ENCODE peak calls at places on chromosomes 7 and 10, in nine cellular contexts. H, V, K, D, Z, P, U, Q and A are unnamed samples.

GRCh38 chr10:34121974-34122282 is 693.2 kb downstream of the PARD3 start:
- DNase-seq in H (no peak), V (no peak), K (no peak), D (no peak), Z (no peak), P (peak; percentile 98), U (no peak), Q (peak; percentile 67), A (no peak)

GRCh38 chr10:72038458-72039001 is 49.8 kb downstream of the SPOCK2 start:
- DNase-seq in H (no peak), V (no peak), K (no peak), D (no peak), Z (no peak), P (no peak), U (no peak), Q (peak; percentile 22), A (no peak)

GRCh38 chr10:72334832-72335393 is 19.8 kb downstream of the DNAJB12 start:
- DNase-seq in H (no peak), V (peak; percentile 98), K (peak; percentile 90), D (peak; percentile 91), Z (no peak), P (peak; percentile 87), U (peak; percentile 69), Q (peak; percentile 99), A (peak; percentile 79)

GRCh38 chr10:77007836-77008235 is 629.8 kb downstream of the KCNMA1 start:
- DNase-seq in H (no peak), V (no peak), K (no peak), D (no peak), Z (no peak), P (no peak), U (peak; percentile 29), Q (no peak), A (no peak)

GRCh38 chr7:7274782-7275181 is 92.4 kb downstream of the C1GALT1 start:
- DNase-seq in H (no peak), V (no peak), K (no peak), D (no peak), Z (no peak), P (no peak), U (no peak), Q (no peak), A (no peak)

GRCh38 chr10:488081-488932 is 201.2 kb downstream of the DIP2C start:
- DNase-seq in H (no peak), V (peak; percentile 52), K (no peak), D (no peak), Z (no peak), P (no peak), U (no peak), Q (no peak), A (no peak)

GRCh38 chr7:96380111-96380512 is 58.2 kb upstream of the SLC25A13 start:
- DNase-seq in H (no peak), V (no peak), K (no peak), D (no peak), Z (no peak), P (peak; percentile 60), U (no peak), Q (no peak), A (no peak)

GRCh38 chr7:37342665-37343471 is 105.8 kb downstream of the ELMO1 start:
- DNase-seq in H (peak; percentile 10), V (no peak), K (no peak), D (no peak), Z (no peak), P (peak; percentile 37), U (no peak), Q (no peak), A (peak; percentile 85)

GRCh38 chr10:66586073-66586472 is 339.8 kb upstream of the LRRTM3 start:
- DNase-seq in H (peak; percentile 6), V (no peak), K (no peak), D (no peak), Z (no peak), P (no peak), U (no peak), Q (peak; percentile 6), A (no peak)
- TF ChIP-seq CTCF in H (peak; percentile 21), V (no peak), K (no peak), D (no peak), Z (peak; percentile 34), P (no peak), U (peak; percentile 15), Q (no peak), A (no peak)

GRCh38 chr10:30586828-30587227 is 42.7 kb downstream of the LYZL2 start:
- DNase-seq in H (no peak), V (no peak), K (no peak), D (no peak), Z (no peak), P (no peak), U (no peak), Q (no peak), A (no peak)

GRCh38 chr10:30583778-30584415 is 45.7 kb downstream of the LYZL2 start:
- DNase-seq in H (peak; percentile 29), V (peak; percentile 74), K (peak; percentile 83), D (peak; percentile 59), Z (no peak), P (peak; percentile 96), U (peak; percentile 34), Q (peak; percentile 91), A (peak; percentile 14)

GRCh38 chr10:30589441-30589840 is 40.1 kb downstream of the LYZL2 start:
- DNase-seq in H (no peak), V (no peak), K (peak; percentile 43), D (no peak), Z (no peak), P (no peak), U (no peak), Q (no peak), A (no peak)

GRCh38 chr10:30591249-30591670 is 38.3 kb downstream of the LYZL2 start:
- DNase-seq in H (peak; percentile 39), V (no peak), K (no peak), D (peak; percentile 27), Z (peak; percentile 33), P (peak; percentile 65), U (peak; percentile 28), Q (peak; percentile 72), A (peak; percentile 40)

DNA sequence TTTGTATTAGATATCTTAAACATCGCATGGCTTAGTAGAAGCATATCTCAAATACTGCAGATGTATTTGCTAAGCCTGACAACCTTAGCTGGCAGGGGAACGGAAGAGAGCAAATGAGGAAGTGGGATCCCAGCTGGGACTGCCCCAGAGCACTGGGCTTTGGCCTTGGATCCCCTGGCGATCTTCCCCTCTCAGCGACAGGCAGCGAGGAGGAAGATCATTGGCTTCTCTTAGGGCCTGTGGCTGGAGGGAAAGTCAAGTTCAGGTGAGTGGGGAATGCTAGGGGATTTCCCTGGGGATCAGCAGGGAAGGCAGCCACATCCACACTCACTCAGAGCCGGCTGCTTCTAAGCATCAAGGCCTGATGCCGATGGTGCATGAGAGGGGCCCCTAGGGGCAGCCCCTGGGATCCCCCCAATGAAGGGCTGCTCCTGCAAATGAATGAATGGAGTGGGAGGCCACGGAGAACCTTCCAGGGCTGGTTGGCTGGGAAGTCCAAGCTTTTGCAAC is 42.0 kb downstream of the LYZL2 start:
- DNase-seq in H (no peak), V (no peak), K (peak; percentile 83), D (no peak), Z (no peak), P (no peak), U (peak; percentile 68), Q (no peak), A (peak; percentile 78)
- TF ChIP-seq CTCF in H (no peak), V (no peak), K (no peak), D (no peak), Z (peak; percentile 9), P (no peak), U (peak; percentile 36), Q (no peak), A (no peak)

DNA sequence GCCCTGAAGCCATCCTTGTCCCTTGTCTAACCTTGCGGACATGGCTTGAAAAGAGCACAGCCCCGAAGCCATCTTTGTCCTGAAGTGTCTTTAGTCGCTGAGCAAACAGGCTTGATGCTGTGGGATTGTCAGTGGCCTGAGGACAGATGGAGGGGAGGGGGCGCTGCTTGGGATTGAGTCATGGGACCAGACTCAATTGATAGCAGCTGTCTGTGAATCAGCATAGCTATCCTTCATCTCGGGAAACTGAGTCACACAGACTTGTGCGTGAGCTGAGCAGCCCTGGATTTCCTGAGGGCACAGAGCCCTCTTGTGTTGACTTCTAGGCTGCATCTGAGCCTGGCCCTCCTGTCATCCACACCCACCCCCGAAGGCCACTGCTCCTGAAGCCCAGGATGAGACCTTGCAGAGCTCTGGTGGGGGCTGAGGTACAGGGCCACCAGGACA is 14.4 kb downstream of the MYO1G start:
- DNase-seq in H (no peak), V (no peak), K (no peak), D (no peak), Z (no peak), P (peak; percentile 11), U (no peak), Q (no peak), A (peak; percentile 37)
- TF ChIP-seq CTCF in H (no peak), V (no peak), K (no peak), D (no peak), Z (peak; percentile 19), P (no peak), U (peak; percentile 24), Q (peak; percentile 40), A (no peak)

GRCh38 chr7:157627033-157627432 is 290.2 kb downstream of the DNAJB6 start:
- DNase-seq in H (no peak), V (no peak), K (no peak), D (no peak), Z (no peak), P (no peak), U (no peak), Q (no peak), A (no peak)

GRCh38 chr7:157628456-157628855 is 291.7 kb downstream of the DNAJB6 start:
- DNase-seq in H (no peak), V (peak; percentile 34), K (no peak), D (no peak), Z (no peak), P (no peak), U (no peak), Q (no peak), A (no peak)

GRCh38 chr7:157623556-157623955 is 286.8 kb downstream of the DNAJB6 start:
- DNase-seq in H (no peak), V (no peak), K (no peak), D (no peak), Z (no peak), P (no peak), U (no peak), Q (no peak), A (no peak)

GRCh38 chr7:157627646-157628045 is 290.8 kb downstream of the DNAJB6 start:
- DNase-seq in H (no peak), V (no peak), K (no peak), D (no peak), Z (no peak), P (no peak), U (no peak), Q (peak; percentile 3), A (no peak)

DNA sequence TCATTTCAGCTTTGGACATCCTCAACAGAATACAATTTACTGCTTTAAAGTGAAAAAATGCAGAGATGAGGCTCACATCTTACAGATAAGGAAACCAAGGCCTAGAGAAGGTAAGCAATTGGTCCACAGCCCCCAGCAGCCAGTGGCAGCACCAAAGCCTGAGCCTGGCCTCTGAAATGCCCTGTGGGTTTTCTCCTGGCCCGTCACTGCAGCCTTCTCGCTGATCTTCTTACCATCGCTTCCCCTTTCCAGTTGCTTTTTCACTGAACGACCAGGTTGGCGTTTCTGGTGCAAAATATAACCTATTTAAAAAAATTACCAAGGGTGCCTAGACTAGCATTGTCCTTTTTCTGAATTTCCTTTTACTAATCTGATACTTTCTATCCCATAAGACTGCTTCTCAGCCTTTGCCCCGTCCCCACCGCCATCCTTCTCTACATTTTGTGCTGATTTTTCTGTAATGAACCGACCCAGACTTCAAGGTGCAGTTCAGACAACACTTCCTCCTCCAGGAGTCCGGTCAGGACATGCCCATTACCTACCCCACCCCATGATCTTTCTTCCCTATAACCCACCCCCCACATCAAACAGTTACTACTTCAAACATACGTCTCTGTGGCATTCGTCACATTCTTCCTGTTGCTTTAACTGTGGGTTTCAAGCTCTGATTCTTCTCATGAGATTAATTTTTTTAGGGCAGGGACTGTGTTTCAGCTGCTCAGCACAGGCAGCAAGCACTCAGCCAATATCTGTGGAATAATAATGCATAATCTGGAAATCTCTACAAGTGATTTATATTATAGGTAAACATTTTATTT is 289.4 kb downstream of the DNAJB6 start:
- DNase-seq in H (no peak), V (peak; percentile 35), K (no peak), D (no peak), Z (no peak), P (no peak), U (no peak), Q (no peak), A (no peak)
- TF ChIP-seq CTCF in H (no peak), V (no peak), K (no peak), D (no peak), Z (no peak), P (no peak), U (no peak), Q (no peak), A (no peak)